ENCODE peak calls at places on chromosomes 2 and 18, in four cellular contexts. Y, B, L and M are unnamed samples.
A peak's percentile ranks its signal among the peaks of the same experiment; 100 is the strongest.

GRCh38 chr2:165720526-165720925 is 73.5 kb downstream of the GALNT3 start:
- DNase-seq in Y (no peak), B (no peak), L (no peak), M (no peak)

GRCh38 chr2:6977095-6977777 is 60.0 kb downstream of the RNF144A start:
- DNase-seq in Y (no peak), B (peak; percentile 77), L (peak; percentile 84), M (no peak)

GRCh38 chr2:68900496-68901198 is 29.4 kb upstream of the BMP10 start:
- DNase-seq in Y (peak; percentile 65), B (no peak), L (no peak), M (no peak)

GRCh38 chr2:187920511-187920910 is 366.3 kb upstream of the TFPI start:
- DNase-seq in Y (no peak), B (no peak), L (no peak), M (no peak)

GRCh38 chr2:108490506-108491122 is 41.6 kb downstream of the GCC2 start:
- DNase-seq in Y (no peak), B (no peak), L (no peak), M (no peak)

GRCh38 chr18:74748809-74749208 is 151.1 kb downstream of the ZNF407 start:
- DNase-seq in Y (no peak), B (no peak), L (no peak), M (no peak)

GRCh38 chr2:119259296-119259860 is 35.7 kb downstream of the STEAP3 start:
- DNase-seq in Y (no peak), B (no peak), L (no peak), M (no peak)

GRCh38 chr18:46329736-46330246 is 225.6 kb downstream of the HAUS1 start:
- DNase-seq in Y (no peak), B (no peak), L (no peak), M (no peak)

GRCh38 chr2:28321426-28321825 is 71.2 kb upstream of the FOSL2 start:
- DNase-seq in Y (no peak), B (no peak), L (no peak), M (no peak)

GRCh38 chr2:239878686-239879085 is 146.5 kb downstream of the NDUFA10 start:
- DNase-seq in Y (no peak), B (no peak), L (no peak), M (peak; percentile 53)

GRCh38 chr2:233244818-233245217 is 6.7 kb upstream of the ATG16L1 start:
- DNase-seq in Y (no peak), B (no peak), L (no peak), M (no peak)

GRCh38 chr2:217858519-217859466 is 144.0 kb downstream of the TNS1 start:
- DNase-seq in Y (no peak), B (peak; percentile 63), L (peak; percentile 92), M (peak; percentile 94)
- TF ChIP-seq POLR2A in Y (no peak), B (no peak), L (no peak), M (no peak)

DNA sequence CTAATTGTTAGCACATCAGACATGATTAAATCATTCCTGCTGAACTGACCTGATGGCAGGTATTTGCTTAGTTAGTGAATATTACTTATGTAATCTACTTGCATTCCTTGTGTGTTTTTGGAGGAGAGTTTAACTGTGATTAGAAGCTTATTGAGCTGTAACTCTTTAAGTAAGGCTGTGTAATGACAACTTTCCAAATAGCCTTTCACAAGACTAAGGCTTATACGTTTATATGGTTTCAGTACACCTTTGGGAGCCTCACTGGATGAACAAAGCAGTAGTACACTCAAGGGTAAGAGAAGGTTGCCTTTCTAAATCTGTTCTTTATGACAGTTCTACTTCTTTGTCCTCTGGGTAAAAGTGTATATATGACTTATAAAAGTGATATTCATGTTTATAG is 4.3 kb downstream of the ITPRID2 start:
- DNase-seq in Y (no peak), B (no peak), L (no peak), M (no peak)
- TF ChIP-seq POLR2A in Y (no peak), B (no peak), L (no peak), M (no peak)

GRCh38 chr18:57630002-57630758 is 8.5 kb upstream of the NARS1 start:
- DNase-seq in Y (peak; percentile 94), B (peak; percentile 98), L (peak; percentile 98), M (peak; percentile 97)
- TF ChIP-seq POLR2A in Y (no peak), B (no peak), L (no peak), M (no peak)

DNA sequence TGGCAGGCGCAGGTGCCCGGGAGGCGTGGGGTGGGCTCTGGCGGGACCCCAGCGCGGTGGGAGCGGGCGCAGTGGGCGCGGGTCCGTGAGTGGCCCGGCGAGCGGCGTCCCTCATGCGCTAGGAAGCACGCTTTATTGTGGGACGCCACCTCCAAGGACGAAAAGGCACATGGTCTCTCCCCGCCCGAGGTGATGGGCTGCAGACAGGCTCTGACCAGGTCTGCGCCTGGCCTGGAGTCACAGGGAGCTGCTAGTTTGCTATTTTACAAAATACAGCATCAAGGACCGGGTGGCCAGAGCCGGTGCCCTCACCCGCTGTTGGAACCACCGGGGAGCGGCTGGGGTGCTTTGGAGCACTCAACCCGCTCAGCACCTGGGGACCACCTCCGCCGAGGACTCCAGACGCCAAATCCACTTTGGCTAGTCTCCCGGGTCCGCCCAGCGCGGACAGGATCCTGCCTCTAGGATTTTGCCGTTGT is 65.3 kb downstream of the LRRFIP1 start:
- DNase-seq in Y (peak; percentile 62), B (no peak), L (peak; percentile 54), M (no peak)
- TF ChIP-seq POLR2A in Y (no peak), B (no peak), L (no peak), M (no peak)

DNA sequence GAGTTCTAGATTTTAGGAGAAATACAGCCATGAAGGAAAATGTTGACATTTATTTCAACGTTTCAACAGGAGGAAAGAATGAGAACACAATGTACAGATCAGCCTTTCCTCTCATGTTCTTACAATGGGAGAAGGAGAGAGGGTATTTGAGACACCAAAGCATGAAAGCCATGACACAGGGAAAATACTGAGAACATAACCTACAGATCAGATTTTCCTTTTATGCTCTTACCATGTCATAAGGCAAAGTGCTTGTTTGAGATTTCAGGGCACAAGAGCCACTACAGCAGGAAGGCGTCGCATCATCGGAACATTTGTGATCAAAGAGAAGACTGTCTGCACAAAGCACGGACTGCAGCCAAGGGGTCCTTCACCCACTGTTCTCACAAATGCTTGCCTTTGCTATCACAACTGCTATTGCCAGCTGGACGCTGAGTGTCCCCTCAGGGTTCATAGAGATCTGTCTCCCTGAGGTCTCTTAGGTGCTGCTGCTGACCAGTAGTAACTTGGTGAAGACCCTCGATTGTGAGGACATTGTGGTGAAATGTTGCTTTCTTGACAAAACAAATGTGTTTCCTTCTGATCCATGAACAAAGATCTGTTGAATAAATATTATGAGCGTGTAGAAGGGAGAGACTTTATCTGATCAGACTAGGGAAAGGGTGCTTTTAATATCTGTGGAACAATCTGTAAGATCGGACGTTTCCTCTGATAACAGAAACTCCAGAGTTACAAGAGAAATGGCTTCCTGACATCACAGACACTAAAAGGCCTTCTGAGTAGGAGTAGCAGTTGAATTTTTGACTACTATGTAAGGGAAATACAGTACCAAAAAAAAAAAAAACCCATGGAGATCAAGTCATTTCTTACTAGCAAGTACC is 6.4 kb upstream of the IL1RL1 start:
- DNase-seq in Y (no peak), B (no peak), L (no peak), M (no peak)
- TF ChIP-seq POLR2A in Y (no peak), B (no peak), L (no peak), M (no peak)

GRCh38 chr2:67471681-67472080 is 74.5 kb downstream of the ETAA1 start:
- DNase-seq in Y (no peak), B (no peak), L (no peak), M (no peak)
- TF ChIP-seq POLR2A in Y (no peak), B (no peak), L (no peak), M (no peak)

GRCh38 chr2:205975082-205975949 is 110.7 kb downstream of the INO80D start:
- DNase-seq in Y (no peak), B (peak; percentile 15), L (no peak), M (no peak)
- TF ChIP-seq POLR2A in Y (no peak), B (no peak), L (no peak), M (no peak)

DNA sequence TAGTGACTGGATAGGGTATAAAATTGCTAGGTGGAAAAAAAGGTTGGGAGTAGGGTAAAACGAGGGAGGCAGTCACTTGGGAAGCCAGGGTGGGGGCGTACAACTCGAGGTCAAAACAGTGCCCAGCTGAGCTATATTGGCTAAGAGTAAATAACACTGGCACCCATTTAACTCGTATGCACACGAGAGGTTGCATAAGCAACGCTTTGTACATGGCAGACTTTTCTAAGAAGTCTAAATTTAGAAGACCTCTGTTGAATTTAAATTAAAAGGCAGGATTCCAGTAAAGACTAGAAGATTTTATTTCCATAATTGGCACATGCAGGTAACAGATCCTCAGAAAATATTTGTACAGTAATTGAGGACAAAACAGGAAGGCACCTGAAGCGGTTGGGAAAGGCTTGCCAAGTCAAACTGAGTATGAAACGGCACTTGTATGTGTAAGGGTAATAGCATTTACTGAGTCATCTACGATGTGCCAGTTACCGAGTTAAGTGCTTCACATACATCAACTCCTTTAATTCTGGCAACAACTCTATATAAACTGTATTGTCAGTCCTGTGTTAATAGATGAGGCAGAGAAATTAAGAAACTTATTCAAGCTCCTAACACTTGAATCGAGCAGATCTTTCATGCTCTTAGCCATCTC is 1.4 kb upstream of the MALT1 start:
- DNase-seq in Y (peak; percentile 19), B (peak; percentile 45), L (no peak), M (no peak)
- TF ChIP-seq POLR2A in Y (no peak), B (no peak), L (no peak), M (no peak)

GRCh38 chr2:25936889-25937545 is 45.3 kb downstream of the KIF3C start:
- DNase-seq in Y (no peak), B (peak; percentile 26), L (no peak), M (no peak)
- TF ChIP-seq POLR2A in Y (no peak), B (no peak), L (no peak), M (no peak)

GRCh38 chr2:71333619-71334018 is 2.0 kb downstream of the ZNF638 start:
- DNase-seq in Y (no peak), B (no peak), L (no peak), M (no peak)

GRCh38 chr2:71330155-71330554 is 1.4 kb upstream of the ZNF638 start:
- DNase-seq in Y (no peak), B (no peak), L (no peak), M (no peak)

GRCh38 chr2:71332413-71332866 is 858 bp downstream of the ZNF638 start:
- DNase-seq in Y (no peak), B (no peak), L (no peak), M (no peak)

GRCh38 chr2:71330585-71331330 is 824 bp upstream of the ZNF638 start:
- DNase-seq in Y (no peak), B (no peak), L (no peak), M (no peak)

GRCh38 chr2:71331581-71332412 is at the start of gene ZNF638:
- DNase-seq in Y (peak; percentile 95), B (peak; percentile 89), L (peak; percentile 92), M (peak; percentile 89)
- TF ChIP-seq POLR2A in Y (peak; percentile 89), B (peak; percentile 84), L (peak; percentile 92), M (no peak)